ENCODE peak calls at places on chromosomes 5 and 9, in four cellular contexts. E, M, F and Q are unnamed samples.

GRCh38 chr5:179549973-179550510 is 312 bp upstream of the RUFY1 start:
- DNase-seq in E (no peak), M (no peak), F (no peak), Q (no peak)

GRCh38 chr5:157351386-157352089 is 85.6 kb downstream of the CYFIP2 start:
- DNase-seq in E (no peak), M (no peak), F (no peak), Q (no peak)

GRCh38 chr9:100589582-100589981 is 11.7 kb downstream of the CAVIN4 start:
- DNase-seq in E (no peak), M (no peak), F (no peak), Q (no peak)

GRCh38 chr9:18768951-18769622 is 263.9 kb downstream of the SAXO1 start:
- DNase-seq in E (peak; percentile 19), M (no peak), F (no peak), Q (no peak)

GRCh38 chr5:147452137-147452838 is 57.6 kb downstream of the DPYSL3 start:
- DNase-seq in E (no peak), M (no peak), F (no peak), Q (no peak)

GRCh38 chr9:136484153-136485048 is 1.6 kb upstream of the SEC16A start:
- DNase-seq in E (no peak), M (peak; percentile 60), F (no peak), Q (peak; percentile 21)

GRCh38 chr5:94197970-94198369 is 420.4 kb downstream of the KIAA0825 start:
- DNase-seq in E (no peak), M (no peak), F (no peak), Q (no peak)

GRCh38 chr5:124162782-124163532 is 583.5 kb downstream of the ZNF608 start:
- DNase-seq in E (peak; percentile 76), M (no peak), F (no peak), Q (peak; percentile 29)

GRCh38 chr9:79471577-79472543 is 99.9 kb upstream of the TLE4 start:
- DNase-seq in E (peak; percentile 42), M (peak; percentile 48), F (peak; percentile 75), Q (peak; percentile 3)

GRCh38 chr5:95562282-95562681 is 7.4 kb downstream of the ARSK start:
- DNase-seq in E (no peak), M (no peak), F (no peak), Q (no peak)

GRCh38 chr9:7982907-7983306 is 183.3 kb upstream of the DMAC1 start:
- DNase-seq in E (no peak), M (no peak), F (no peak), Q (no peak)

GRCh38 chr5:140632366-140633080 is 452 bp downstream of the CD14 start:
- DNase-seq in E (no peak), M (peak; percentile 63), F (peak; percentile 23), Q (peak; percentile 60)

GRCh38 chr5:140633081-140633471 is at the start of gene CD14:
- DNase-seq in E (no peak), M (no peak), F (no peak), Q (peak; percentile 62)

GRCh38 chr5:140631063-140631462 is 1.9 kb downstream of the CD14 start:
- DNase-seq in E (no peak), M (no peak), F (no peak), Q (no peak)

GRCh38 chr5:140630296-140630695 is 2.7 kb downstream of the CD14 start:
- DNase-seq in E (no peak), M (no peak), F (no peak), Q (no peak)

GRCh38 chr5:140631831-140632365 is 1.1 kb downstream of the CD14 start:
- DNase-seq in E (no peak), M (peak; percentile 51), F (no peak), Q (peak; percentile 59)
- H3K4me3 ChIP-seq in E (no peak overlapping the region), M (peak overlapping the region; percentile 74), F (peak overlapping the region; percentile 57), Q (peak overlapping the region; percentile 3)

GRCh38 chr9:129493002-129493713 is 127.7 kb downstream of the C9orf50 start:
- DNase-seq in E (no peak), M (no peak), F (no peak), Q (no peak)
- H3K4me1 ChIP-seq in E (peaks cover 40% of the 10 kb centered on the region), M (peaks cover 47% of the 10 kb centered on the region), F (peaks cover 31% of the 10 kb centered on the region), Q (peaks cover 2% of the 10 kb centered on the region)

GRCh38 chr5:82050955-82051354 is 79.1 kb downstream of the ATG10 start:
- DNase-seq in E (no peak), M (no peak), F (no peak), Q (no peak)

GRCh38 chr5:82044015-82044414 is 72.2 kb downstream of the ATG10 start:
- DNase-seq in E (no peak), M (no peak), F (no peak), Q (no peak)

GRCh38 chr5:82046268-82046621 is 74.4 kb downstream of the ATG10 start:
- DNase-seq in E (no peak), M (no peak), F (no peak), Q (no peak)

DNA sequence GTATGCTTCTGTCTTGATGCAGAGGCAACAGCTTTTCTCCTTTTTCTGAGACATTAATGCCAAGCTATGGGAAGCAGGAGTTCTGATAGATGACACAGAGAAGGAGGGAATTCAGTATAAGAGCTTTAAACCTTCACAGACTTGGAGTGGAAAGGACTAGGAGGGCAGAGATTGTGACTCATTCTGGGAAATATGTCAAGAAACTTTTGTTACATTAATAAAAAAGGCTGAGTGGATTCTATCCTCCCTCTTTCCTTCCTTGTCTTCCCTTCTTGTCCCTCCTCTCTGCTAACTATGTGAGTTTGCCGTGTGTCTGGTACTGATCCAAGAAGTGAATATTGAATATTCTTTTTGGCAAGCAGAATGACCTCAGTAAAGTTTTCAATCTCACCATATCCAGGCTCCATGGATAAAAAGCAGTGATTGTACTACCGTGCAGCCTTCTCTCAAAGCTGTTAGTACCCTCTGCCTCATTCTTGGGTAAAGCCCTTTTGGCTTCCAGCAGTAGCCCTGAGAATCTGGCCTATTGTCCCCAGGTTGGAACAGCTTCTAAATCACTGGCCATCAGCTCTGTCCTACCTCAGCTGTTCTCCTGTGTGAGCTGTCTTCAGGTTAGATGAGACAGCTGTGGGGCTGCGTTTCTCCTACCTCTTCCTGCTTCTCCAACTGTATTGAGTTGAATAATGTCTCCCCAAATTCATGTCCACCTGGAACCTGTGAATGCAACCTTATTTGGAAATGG is 73.9 kb downstream of the ATG10 start:
- DNase-seq in E (no peak), M (no peak), F (no peak), Q (no peak)
- H3K4me3 ChIP-seq in E (no peak overlapping the region), M (no peak overlapping the region), F (no peak overlapping the region), Q (no peak overlapping the region)

GRCh38 chr5:98899456-98899855 is 29.4 kb downstream of the CHD1 start:
- DNase-seq in E (no peak), M (no peak), F (no peak), Q (no peak)

GRCh38 chr5:98904786-98905185 is 24.0 kb downstream of the CHD1 start:
- DNase-seq in E (no peak), M (no peak), F (no peak), Q (peak; percentile 16)

GRCh38 chr5:98905857-98906688 is 22.7 kb downstream of the CHD1 start:
- DNase-seq in E (peak; percentile 31), M (no peak), F (no peak), Q (peak; percentile 62)

GRCh38 chr5:98898743-98899142 is 30.1 kb downstream of the CHD1 start:
- DNase-seq in E (no peak), M (no peak), F (no peak), Q (no peak)

GRCh38 chr5:98902733-98903132 is 26.1 kb downstream of the CHD1 start:
- DNase-seq in E (no peak), M (no peak), F (no peak), Q (no peak)
- H3K4me1 ChIP-seq in E (no peaks in the 10 kb centered on the region), M (no peaks in the 10 kb centered on the region), F (no peaks in the 10 kb centered on the region), Q (no peaks in the 10 kb centered on the region)

DNA sequence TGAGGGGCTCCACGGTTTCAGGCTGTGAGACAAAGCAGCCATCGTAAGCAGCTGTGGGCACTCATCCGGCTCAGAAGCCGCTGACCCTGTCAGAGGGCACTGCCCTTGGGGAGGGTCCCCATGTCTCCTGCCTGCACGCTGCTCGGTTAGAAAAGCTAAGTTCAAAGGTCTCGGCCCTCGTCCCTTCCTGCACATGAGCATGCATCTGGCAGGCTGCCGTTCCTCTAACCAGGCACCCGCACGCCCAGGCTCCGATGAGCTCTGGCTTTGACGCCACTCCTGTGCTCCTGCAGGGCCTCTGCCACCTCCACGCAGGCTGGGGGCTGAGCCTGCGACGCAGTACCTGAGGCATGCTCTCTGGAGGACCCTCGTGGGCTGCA is 51.3 kb downstream of the NKD2 start:
- DNase-seq in E (no peak), M (no peak), F (no peak), Q (no peak)
- H3K4me3 ChIP-seq in E (no peak overlapping the region), M (no peak overlapping the region), F (no peak overlapping the region), Q (no peak overlapping the region)

DNA sequence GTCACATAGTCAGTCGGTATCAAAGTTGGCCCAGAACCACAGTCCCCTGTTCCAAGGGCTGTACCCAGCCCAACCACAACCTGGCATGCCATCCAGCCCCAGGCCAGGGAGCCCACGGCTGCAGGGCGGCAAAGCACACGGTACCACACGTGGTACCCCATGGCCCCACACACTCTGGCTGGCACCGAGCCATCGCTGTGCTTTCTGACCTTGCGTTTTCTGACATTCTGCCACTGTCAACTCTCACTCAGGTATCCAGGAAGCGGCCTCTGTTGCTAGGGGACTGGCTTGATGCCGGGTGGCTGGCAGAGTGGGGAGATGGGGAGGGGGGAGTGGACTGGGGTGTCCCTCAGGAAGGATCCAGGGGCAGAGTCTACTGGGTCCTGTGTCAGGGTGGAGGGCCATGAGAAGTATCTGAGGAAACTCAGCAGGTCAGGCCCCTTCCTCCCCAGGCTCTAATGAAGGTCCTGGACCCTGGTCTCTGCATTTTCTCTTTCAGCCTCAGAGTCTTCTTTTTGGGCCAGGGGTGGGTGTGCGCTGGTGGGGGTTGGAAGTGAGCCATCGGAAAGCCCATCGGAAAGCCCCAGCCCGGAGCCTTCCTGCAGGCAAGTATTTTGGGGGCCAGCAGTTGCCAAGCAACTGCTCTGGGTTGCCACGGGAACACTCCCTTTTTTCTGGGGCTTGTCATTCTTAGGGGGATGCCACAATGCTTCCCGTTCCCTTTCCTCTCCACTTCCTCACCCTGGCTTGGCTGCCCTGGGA is 21.0 kb upstream of the RALGDS start:
- DNase-seq in E (no peak), M (peak; percentile 95), F (no peak), Q (peak; percentile 54)
- H3K4me1 ChIP-seq in E (peaks cover 17% of the 10 kb centered on the region), M (peaks cover 66% of the 10 kb centered on the region), F (peaks cover 58% of the 10 kb centered on the region), Q (peaks cover 22% of the 10 kb centered on the region)

DNA sequence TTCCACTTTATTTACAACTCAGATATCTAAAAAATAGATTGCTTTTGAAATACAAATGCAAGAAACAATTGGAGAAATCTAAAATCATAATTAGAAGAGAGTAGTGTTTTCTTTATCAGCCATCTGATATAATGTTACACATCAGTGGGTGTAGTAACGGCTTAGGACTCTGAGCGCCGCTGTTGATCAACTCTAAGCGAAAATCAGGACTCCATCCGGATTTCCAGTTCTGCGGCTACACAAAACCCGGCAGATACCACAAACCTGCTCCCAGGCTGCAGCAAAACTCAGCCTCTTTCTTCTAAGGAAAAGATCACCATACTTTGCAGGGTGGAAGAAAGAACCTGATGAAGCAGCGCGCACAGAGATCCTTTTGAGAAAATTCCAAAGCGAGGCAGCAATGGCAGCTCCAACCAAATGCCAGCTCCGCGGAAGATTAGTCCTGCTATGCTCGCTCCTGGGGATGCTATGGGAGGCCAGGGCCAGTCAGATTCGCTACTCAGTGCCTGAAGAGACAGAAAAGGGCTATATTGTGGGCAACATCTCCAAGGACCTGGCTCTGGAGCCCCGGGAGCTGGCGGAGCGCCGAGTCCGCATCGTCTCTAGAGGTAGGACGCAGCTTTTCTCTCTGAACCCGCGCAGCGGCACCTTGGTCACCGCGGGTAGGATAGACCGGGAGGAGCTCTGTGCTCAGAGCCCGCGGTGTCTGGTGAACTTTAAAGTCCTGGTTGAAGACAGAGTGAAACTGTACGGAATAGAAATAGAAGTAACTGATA is at the start of gene PCDHGA9:
- DNase-seq in E (no peak), M (no peak), F (no peak), Q (peak; percentile 21)
- H3K4me3 ChIP-seq in E (no peak within 1 kb of the TSS), M (peak within 1 kb of the TSS; percentile 13), F (peak within 1 kb of the TSS; percentile 34), Q (no peak within 1 kb of the TSS)

GRCh38 chr9:68966496-68966944 is 47.4 kb downstream of the PRKACG start:
- DNase-seq in E (no peak), M (no peak), F (no peak), Q (no peak)
- H3K4me1 ChIP-seq in E (peaks cover 6% of the 10 kb centered on the region), M (no peaks in the 10 kb centered on the region), F (no peaks in the 10 kb centered on the region), Q (peaks cover 12% of the 10 kb centered on the region)